ENCODE peak calls at places on chromosomes 12 and 14, in seven cellular contexts. One of them, this sample, is unnamed.
A peak's percentile ranks its signal among the peaks of the same experiment; 100 is the strongest.

GRCh38 chr12:19967001-19967400 is 401.3 kb upstream of the PDE3A start:
- DNase-seq in A549: no peak
- DNase-seq in iPS DF 6.9: no peak
- DNase-seq in fibroblast of pulmonary artery: peak; percentile 35
- DNase-seq in psoas muscle: no peak
- DNase-seq in right atrium auricular region: no peak
- DNase-seq in left lung: no peak
- DNase-seq in this sample: no peak

GRCh38 chr12:132424118-132424438 is 65.9 kb upstream of the FBRSL1 start:
- DNase-seq in iPS DF 6.9: no peak
- DNase-seq in fibroblast of pulmonary artery: no peak
- DNase-seq in psoas muscle: no peak
- DNase-seq in left lung: no peak
- DNase-seq in A549: no peak
- DNase-seq in right atrium auricular region: no peak
- DNase-seq in this sample: no peak

GRCh38 chr12:32139064-32139421 is 32.4 kb downstream of the BICD1 start:
- DNase-seq in psoas muscle: no peak
- DNase-seq in right atrium auricular region: no peak
- DNase-seq in left lung: no peak
- DNase-seq in A549: no peak
- DNase-seq in iPS DF 6.9: no peak
- DNase-seq in fibroblast of pulmonary artery: peak; percentile 63
- DNase-seq in this sample: no peak

GRCh38 chr14:36901846-36902245 is 240.2 kb downstream of the PAX9 start:
- DNase-seq in right atrium auricular region: no peak
- DNase-seq in left lung: no peak
- DNase-seq in iPS DF 6.9: no peak
- DNase-seq in psoas muscle: no peak
- DNase-seq in A549: no peak
- DNase-seq in fibroblast of pulmonary artery: peak; percentile 1
- DNase-seq in this sample: no peak

GRCh38 chr14:105092912-105093425 is 27.7 kb upstream of the GPR132 start:
- DNase-seq in left lung: peak; percentile 64
- DNase-seq in right atrium auricular region: no peak
- DNase-seq in iPS DF 6.9: no peak
- DNase-seq in A549: peak; percentile 77
- DNase-seq in fibroblast of pulmonary artery: peak; percentile 49
- DNase-seq in psoas muscle: peak; percentile 68
- DNase-seq in this sample: peak; percentile 83

GRCh38 chr14:101101456-101102056 is 198.0 kb upstream of the RTL1 start:
- DNase-seq in A549: no peak
- DNase-seq in iPS DF 6.9: no peak
- DNase-seq in psoas muscle: no peak
- DNase-seq in right atrium auricular region: peak; percentile 46
- DNase-seq in left lung: peak; percentile 18
- DNase-seq in fibroblast of pulmonary artery: peak; percentile 11
- DNase-seq in this sample: no peak

GRCh38 chr12:128970941-128971340 is 117.7 kb downstream of the GLT1D1 start:
- DNase-seq in right atrium auricular region: no peak
- DNase-seq in iPS DF 6.9: no peak
- DNase-seq in A549: no peak
- DNase-seq in psoas muscle: no peak
- DNase-seq in fibroblast of pulmonary artery: no peak
- DNase-seq in left lung: no peak
- DNase-seq in this sample: no peak

GRCh38 chr12:89355243-89356068 is 3.2 kb upstream of the DUSP6 start:
- DNase-seq in fibroblast of pulmonary artery: no peak
- DNase-seq in psoas muscle: no peak
- DNase-seq in A549: peak; percentile 40
- DNase-seq in iPS DF 6.9: no peak
- DNase-seq in left lung: no peak
- DNase-seq in right atrium auricular region: no peak
- DNase-seq in this sample: no peak

GRCh38 chr12:108207791-108208730 is 79.0 kb downstream of the WSCD2 start:
- DNase-seq in psoas muscle: no peak
- DNase-seq in right atrium auricular region: no peak
- DNase-seq in A549: no peak
- DNase-seq in fibroblast of pulmonary artery: no peak
- DNase-seq in iPS DF 6.9: no peak
- DNase-seq in left lung: no peak
- DNase-seq in this sample: no peak

GRCh38 chr14:74325446-74325845 is 22.7 kb upstream of the ABCD4 start:
- DNase-seq in A549: no peak
- DNase-seq in iPS DF 6.9: no peak
- DNase-seq in fibroblast of pulmonary artery: no peak
- DNase-seq in left lung: no peak
- DNase-seq in psoas muscle: no peak
- DNase-seq in right atrium auricular region: no peak
- DNase-seq in this sample: no peak
- H3K4me3 ChIP-seq in A549: no peak overlapping the region
- H3K4me3 ChIP-seq in iPS DF 6.9: no peak overlapping the region
- H3K4me3 ChIP-seq in fibroblast of pulmonary artery: no peak overlapping the region
- H3K4me3 ChIP-seq in left lung: no peak overlapping the region
- H3K4me3 ChIP-seq in psoas muscle: no peak overlapping the region
- H3K4me3 ChIP-seq in right atrium auricular region: no peak overlapping the region
- H3K4me3 ChIP-seq in this sample: no peak overlapping the region

GRCh38 chr12:34406228-34406995 is 384.1 kb downstream of the ALG10 start:
- DNase-seq in A549: no peak
- DNase-seq in fibroblast of pulmonary artery: no peak
- DNase-seq in right atrium auricular region: peak; percentile 21
- DNase-seq in psoas muscle: peak; percentile 4
- DNase-seq in left lung: peak; percentile 19
- DNase-seq in iPS DF 6.9: no peak
- DNase-seq in this sample: peak; percentile 42

GRCh38 chr12:34403706-34404376 is 381.5 kb downstream of the ALG10 start:
- DNase-seq in right atrium auricular region: peak; percentile 46
- DNase-seq in A549: no peak
- DNase-seq in iPS DF 6.9: no peak
- DNase-seq in psoas muscle: peak; percentile 3
- DNase-seq in left lung: peak; percentile 14
- DNase-seq in fibroblast of pulmonary artery: no peak
- DNase-seq in this sample: peak; percentile 56

GRCh38 chr12:34404377-34405285 is 382.3 kb downstream of the ALG10 start:
- DNase-seq in fibroblast of pulmonary artery: no peak
- DNase-seq in left lung: peak; percentile 16
- DNase-seq in iPS DF 6.9: no peak
- DNase-seq in A549: no peak
- DNase-seq in psoas muscle: peak; percentile 4
- DNase-seq in right atrium auricular region: peak; percentile 34
- DNase-seq in this sample: peak; percentile 7

GRCh38 chr12:34406996-34407300 is 384.7 kb downstream of the ALG10 start:
- DNase-seq in iPS DF 6.9: no peak
- DNase-seq in A549: no peak
- DNase-seq in left lung: peak; percentile 15
- DNase-seq in right atrium auricular region: no peak
- DNase-seq in psoas muscle: peak; percentile 2
- DNase-seq in fibroblast of pulmonary artery: no peak
- DNase-seq in this sample: peak; percentile 16

DNA sequence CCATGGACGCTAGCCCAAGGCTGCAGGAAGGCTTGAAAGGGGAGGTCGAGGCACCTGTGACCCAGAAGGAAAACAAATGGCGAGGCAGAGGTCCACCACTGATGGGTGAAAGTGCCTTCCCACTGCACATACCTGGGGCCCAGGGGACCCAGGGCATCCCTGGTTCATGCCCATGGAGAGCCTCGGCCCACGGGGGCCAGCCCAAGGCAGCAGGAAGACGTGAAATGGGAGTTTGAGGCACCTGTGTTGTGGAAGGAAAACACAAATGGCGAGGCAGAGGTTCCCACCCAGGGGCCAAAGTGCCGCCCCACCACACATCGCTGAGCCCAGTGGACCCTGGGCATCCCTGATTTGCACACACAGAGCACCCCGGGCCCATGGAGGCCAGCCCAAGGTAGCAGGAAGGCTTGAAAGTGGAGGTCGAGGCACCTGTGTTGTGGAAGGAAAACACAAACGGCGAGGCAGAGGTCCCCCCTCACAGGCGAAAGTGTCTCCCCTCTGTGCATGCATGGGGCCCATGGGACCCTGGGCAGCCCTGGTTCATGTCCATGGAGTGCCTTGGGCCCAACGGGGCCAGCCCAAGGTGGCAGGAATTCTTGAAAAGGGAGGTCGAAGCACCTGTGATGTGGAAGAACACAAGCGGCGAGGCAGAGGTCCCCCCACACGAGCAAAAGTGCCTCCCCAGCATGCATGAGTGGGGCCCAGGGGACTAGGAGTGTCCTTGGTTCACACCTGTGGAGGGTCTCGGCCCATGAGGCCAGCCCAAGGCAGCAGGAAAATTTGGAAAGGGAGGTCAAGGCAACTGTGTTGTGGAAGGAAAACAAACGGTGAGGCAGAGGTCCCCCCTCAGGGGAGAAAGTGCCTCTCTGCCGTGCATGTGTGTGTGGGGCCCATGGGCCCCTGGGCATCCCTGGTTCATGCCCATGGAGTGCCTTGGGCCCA is 383.3 kb downstream of the ALG10 start:
- DNase-seq in fibroblast of pulmonary artery: no peak
- DNase-seq in psoas muscle: peak; percentile 2
- DNase-seq in right atrium auricular region: peak; percentile 28
- DNase-seq in left lung: peak; percentile 13
- DNase-seq in iPS DF 6.9: no peak
- DNase-seq in A549: no peak
- DNase-seq in this sample: peak; percentile 40
- H3K4me3 ChIP-seq in fibroblast of pulmonary artery: no peak overlapping the region
- H3K4me3 ChIP-seq in psoas muscle: no peak overlapping the region
- H3K4me3 ChIP-seq in right atrium auricular region: no peak overlapping the region
- H3K4me3 ChIP-seq in left lung: no peak overlapping the region
- H3K4me3 ChIP-seq in iPS DF 6.9: no peak overlapping the region
- H3K4me3 ChIP-seq in A549: no peak overlapping the region
- H3K4me3 ChIP-seq in this sample: no peak overlapping the region

GRCh38 chr12:94172973-94173372 is 24.6 kb downstream of the PLXNC1 start:
- DNase-seq in right atrium auricular region: no peak
- DNase-seq in fibroblast of pulmonary artery: peak; percentile 99
- DNase-seq in iPS DF 6.9: no peak
- DNase-seq in psoas muscle: no peak
- DNase-seq in A549: no peak
- DNase-seq in left lung: peak; percentile 56
- DNase-seq in this sample: peak; percentile 70
- H3K4me3 ChIP-seq in right atrium auricular region: no peak overlapping the region
- H3K4me3 ChIP-seq in fibroblast of pulmonary artery: no peak overlapping the region
- H3K4me3 ChIP-seq in iPS DF 6.9: no peak overlapping the region
- H3K4me3 ChIP-seq in psoas muscle: no peak overlapping the region
- H3K4me3 ChIP-seq in A549: no peak overlapping the region
- H3K4me3 ChIP-seq in left lung: no peak overlapping the region
- H3K4me3 ChIP-seq in this sample: no peak overlapping the region

GRCh38 chr14:60508707-60509437 is at the start of gene SIX6:
- DNase-seq in A549: no peak
- DNase-seq in right atrium auricular region: no peak
- DNase-seq in left lung: no peak
- DNase-seq in fibroblast of pulmonary artery: peak; percentile 14
- DNase-seq in psoas muscle: peak; percentile 39
- DNase-seq in iPS DF 6.9: no peak
- DNase-seq in this sample: no peak
- H3K4me3 ChIP-seq in A549: no peak within 1 kb of the TSS
- H3K4me3 ChIP-seq in right atrium auricular region: no peak within 1 kb of the TSS
- H3K4me3 ChIP-seq in left lung: no peak within 1 kb of the TSS
- H3K4me3 ChIP-seq in fibroblast of pulmonary artery: no peak within 1 kb of the TSS
- H3K4me3 ChIP-seq in psoas muscle: peak within 1 kb of the TSS; percentile 67
- H3K4me3 ChIP-seq in iPS DF 6.9: peak within 1 kb of the TSS; percentile 17
- H3K4me3 ChIP-seq in this sample: peak within 1 kb of the TSS; percentile 8